ENCODE peak calls at places on chromosomes 5 and 9, in five cellular contexts. R is H54, S is sigmoid colon, V is right lobe of liver, C is K562. L is an unnamed sample.

GRCh38 chr5:62064993-62065392 is 241.0 kb upstream of the KIF2A start:
- DNase-seq in S (no peak), C (no peak), R (no peak), V (no peak), L (no peak)

GRCh38 chr5:111070272-111071134 is 1.0 kb upstream of the TSLP start:
- DNase-seq in V (peak; percentile 39), R (no peak), C (no peak), S (peak; percentile 63), L (peak; percentile 85)

GRCh38 chr5:160310910-160311295 is 1.5 kb downstream of the CCNJL start:
- DNase-seq in R (no peak), S (no peak), V (no peak), C (no peak), L (no peak)

GRCh38 chr5:115583474-115583873 is 18.8 kb downstream of the TICAM2 start:
- DNase-seq in R (no peak), S (no peak), C (no peak), V (no peak), L (no peak)

GRCh38 chr5:151223447-151224264 is at the start of gene CCDC69:
- DNase-seq in S (peak; percentile 91), C (peak; percentile 85), R (peak; percentile 75), V (peak; percentile 87), L (peak; percentile 95)

GRCh38 chr5:128674837-128675446 is 136.9 kb upstream of the FBN2 start:
- DNase-seq in S (no peak), C (peak; percentile 28), R (peak; percentile 8), V (peak; percentile 28), L (no peak)

GRCh38 chr5:104494043-104494442 is 931.5 kb upstream of the NUDT12 start:
- DNase-seq in C (no peak), V (no peak), S (no peak), R (no peak), L (no peak)

GRCh38 chr5:14579246-14579645 is 2.3 kb upstream of the OTULINL start:
- DNase-seq in V (no peak), R (no peak), S (no peak), C (no peak), L (no peak)

GRCh38 chr5:52999357-52999949 is 10.3 kb downstream of the ITGA2 start:
- DNase-seq in R (no peak), S (no peak), C (no peak), V (no peak), L (no peak)

GRCh38 chr9:137295313-137296213 is 6.5 kb downstream of the NRARP start:
- DNase-seq in C (peak; percentile 92), S (no peak), R (no peak), V (no peak), L (no peak)

GRCh38 chr5:18745988-18746615 is 1111.8 kb downstream of the TAF11L14 start:
- DNase-seq in V (peak; percentile 35), C (peak; percentile 15), R (no peak), S (no peak), L (no peak)

GRCh38 chr9:77743381-77743780 is 95.3 kb upstream of the GNA14 start:
- DNase-seq in R (no peak), V (no peak), S (no peak), C (no peak), L (no peak)

GRCh38 chr5:124583469-124584350 is 162.7 kb downstream of the ZNF608 start:
- DNase-seq in C (peak; percentile 62), V (no peak), R (peak; percentile 8), S (no peak), L (no peak)

GRCh38 chr9:22649384-22649783 is 202.8 kb downstream of the DMRTA1 start:
- DNase-seq in C (no peak), R (no peak), V (no peak), S (no peak), L (no peak)

GRCh38 chr5:112228672-112229071 is 190.4 kb downstream of the EPB41L4A start:
- DNase-seq in R (peak; percentile 20), C (no peak), V (peak; percentile 91), S (peak; percentile 68), L (no peak)

GRCh38 chr5:132526290-132526973 is 16.9 kb downstream of the IL5 start:
- DNase-seq in R (peak; percentile 64), S (no peak), C (peak; percentile 70), V (peak; percentile 35), L (peak; percentile 30)

GRCh38 chr9:93592389-93593021 is 16.1 kb downstream of the PHF2 start:
- DNase-seq in C (no peak), R (no peak), S (no peak), V (no peak), L (no peak)

GRCh38 chr9:69279730-69280127 is 45.3 kb upstream of the ENTREP1 start:
- DNase-seq in R (no peak), C (no peak), V (no peak), S (no peak), L (no peak)

GRCh38 chr5:135822959-135823358 is 11.5 kb upstream of the SLC25A48 start:
- DNase-seq in C (no peak), R (no peak), S (no peak), V (no peak), L (no peak)

GRCh38 chr9:32403567-32403966 is 19.1 kb downstream of the ACO1 start:
- DNase-seq in C (no peak), R (no peak), S (no peak), V (no peak), L (no peak)

GRCh38 chr5:169703803-169704202 is 66.7 kb downstream of the DOCK2 start:
- DNase-seq in V (no peak), C (peak; percentile 11), S (no peak), R (no peak), L (no peak)

GRCh38 chr9:90815183-90815943 is 13.7 kb downstream of the SYK start:
- DNase-seq in S (peak; percentile 78), C (peak; percentile 69), R (no peak), V (peak; percentile 47), L (no peak)

GRCh38 chr9:129408535-129409215 is 212.2 kb downstream of the C9orf50 start:
- DNase-seq in S (no peak), R (no peak), V (peak; percentile 16), C (no peak), L (peak; percentile 74)
- TF ChIP-seq POLR2A in S (no peak), R (no peak), V (no peak), C (no peak), L (no peak)

GRCh38 chr5:852018-852417 is 1.2 kb upstream of the ZDHHC11 start:
- DNase-seq in R (no peak), C (no peak), V (no peak), S (no peak), L (no peak)

GRCh38 chr5:851076-851475 is 290 bp upstream of the ZDHHC11 start:
- DNase-seq in R (no peak), V (peak; percentile 9), C (no peak), S (peak; percentile 44), L (no peak)

GRCh38 chr5:851553-851952 is 767 bp upstream of the ZDHHC11 start:
- DNase-seq in R (no peak), S (peak; percentile 40), C (no peak), V (peak; percentile 12), L (no peak)

GRCh38 chr5:849651-850301 is 1.0 kb downstream of the ZDHHC11 start:
- DNase-seq in R (no peak), S (peak; percentile 51), V (peak; percentile 11), C (no peak), L (peak; percentile 24)

GRCh38 chr5:850511-851006 is at the start of gene ZDHHC11:
- DNase-seq in V (peak; percentile 37), S (peak; percentile 67), C (no peak), R (no peak), L (peak; percentile 91)
- TF ChIP-seq POLR2A in V (no peak), S (no peak), C (no peak), R (no peak), L (no peak)

GRCh38 chr9:127816362-127816725 is 13.7 kb downstream of the FPGS start:
- DNase-seq in R (no peak), V (no peak), S (no peak), C (no peak), L (no peak)
- TF ChIP-seq POLR2A in R (no peak), V (no peak), S (no peak), C (no peak), L (no peak)

GRCh38 chr5:76326559-76327351 is 76.3 kb upstream of the IQGAP2 start:
- DNase-seq in R (no peak), S (no peak), V (no peak), C (no peak), L (peak; percentile 39)
- TF ChIP-seq POLR2A in R (no peak), S (no peak), V (no peak), C (no peak), L (no peak)

GRCh38 chr9:116312221-116312620 is 158.6 kb downstream of the PAPPA start:
- DNase-seq in V (no peak), R (no peak), C (no peak), S (no peak), L (no peak)
- TF ChIP-seq POLR2A in V (no peak), R (no peak), C (no peak), S (no peak), L (no peak)

DNA sequence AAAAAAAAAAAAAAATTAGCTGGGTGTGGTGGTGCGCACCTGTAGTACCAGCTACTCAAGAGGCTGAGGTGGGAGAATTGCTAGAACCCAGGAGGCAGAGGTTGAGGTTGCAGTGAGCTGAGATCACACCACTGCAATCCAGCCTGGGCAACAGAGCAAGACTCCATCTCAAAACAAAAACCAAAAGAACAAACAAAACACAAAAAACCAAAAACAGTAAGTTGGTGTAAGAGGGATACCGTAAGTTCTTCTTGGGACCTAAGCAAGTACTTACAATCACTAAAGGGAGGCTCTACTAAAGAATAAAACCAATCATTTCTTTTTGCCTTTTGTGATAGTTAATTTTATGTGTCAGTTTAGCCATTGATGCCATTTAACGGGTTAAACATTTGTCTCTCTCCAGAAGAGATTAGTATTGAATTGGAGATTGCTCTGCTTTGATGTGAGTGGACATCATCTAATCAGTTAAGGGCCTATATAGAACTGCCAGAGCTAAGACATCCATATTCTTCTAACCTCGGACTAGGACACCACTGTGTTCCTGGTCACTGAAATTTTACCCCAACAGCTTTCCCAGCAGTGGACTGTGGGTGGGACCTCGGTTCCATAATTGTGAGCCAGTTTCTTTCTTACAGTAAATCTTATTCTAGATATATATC is 10.5 kb upstream of the ETF1 start:
- DNase-seq in V (no peak), R (no peak), S (no peak), C (no peak), L (no peak)
- TF ChIP-seq POLR2A in V (no peak), R (no peak), S (no peak), C (peak; percentile 67), L (no peak)

GRCh38 chr9:128420651-128421473 is at the start of gene CERCAM:
- DNase-seq in C (peak; percentile 87), V (peak; percentile 59), S (peak; percentile 78), R (peak; percentile 85), L (peak; percentile 92)
- TF ChIP-seq POLR2A in C (no peak), V (no peak), S (no peak), R (peak; percentile 75), L (no peak)

GRCh38 chr9:129174724-129175514 is 3.1 kb downstream of the IER5L start:
- DNase-seq in V (peak; percentile 88), S (peak; percentile 96), R (peak; percentile 65), C (peak; percentile 74), L (peak; percentile 81)
- TF ChIP-seq POLR2A in V (peak; percentile 47), S (no peak), R (no peak), C (no peak), L (peak; percentile 69)

GRCh38 chr5:179553006-179553405 is 2.7 kb downstream of the RUFY1 start:
- DNase-seq in S (no peak), R (no peak), V (no peak), C (no peak), L (no peak)
- TF ChIP-seq POLR2A in S (no peak), R (no peak), V (no peak), C (no peak), L (no peak)

GRCh38 chr5:119335261-119335677 is 20.6 kb upstream of the TNFAIP8 start:
- DNase-seq in V (no peak), S (no peak), C (no peak), R (no peak), L (no peak)
- TF ChIP-seq POLR2A in V (no peak), S (no peak), C (no peak), R (no peak), L (no peak)